ENCODE peak calls at places on chromosomes 5 and 9, in four cellular contexts. One of them, this sample, is unnamed.
A peak's percentile ranks its signal among the peaks of the same experiment; 100 is the strongest.

GRCh38 chr5:133985540-133986180 is 17.2 kb upstream of the C5orf15 start:
- DNase-seq in mesenchymal stem cell: no peak
- DNase-seq in PC-3: no peak
- DNase-seq in endothelial cell of umbilical vein: no peak
- DNase-seq in this sample: no peak

GRCh38 chr9:113620016-113620376 is 156.5 kb downstream of the RGS3 start:
- DNase-seq in mesenchymal stem cell: no peak
- DNase-seq in PC-3: no peak
- DNase-seq in endothelial cell of umbilical vein: no peak
- DNase-seq in this sample: no peak

GRCh38 chr9:89999176-89999533 is 394.3 kb downstream of the GADD45G start:
- DNase-seq in mesenchymal stem cell: no peak
- DNase-seq in PC-3: peak; percentile 55
- DNase-seq in endothelial cell of umbilical vein: no peak
- DNase-seq in this sample: no peak

GRCh38 chr9:87181670-87182069 is 234.4 kb upstream of the GAS1 start:
- DNase-seq in mesenchymal stem cell: no peak
- DNase-seq in PC-3: no peak
- DNase-seq in endothelial cell of umbilical vein: no peak
- DNase-seq in this sample: no peak

GRCh38 chr5:172334196-172334595 is 50.6 kb upstream of the UBTD2 start:
- DNase-seq in mesenchymal stem cell: no peak
- DNase-seq in PC-3: peak; percentile 18
- DNase-seq in endothelial cell of umbilical vein: no peak
- DNase-seq in this sample: no peak

GRCh38 chr9:109652971-109653370 is 127.0 kb upstream of the PALM2AKAP2 start:
- DNase-seq in mesenchymal stem cell: peak; percentile 27
- DNase-seq in PC-3: peak; percentile 76
- DNase-seq in endothelial cell of umbilical vein: no peak
- DNase-seq in this sample: peak; percentile 80

GRCh38 chr5:169762338-169763095 is 125.4 kb downstream of the DOCK2 start:
- DNase-seq in mesenchymal stem cell: peak; percentile 43
- DNase-seq in PC-3: peak; percentile 37
- DNase-seq in endothelial cell of umbilical vein: no peak
- DNase-seq in this sample: peak; percentile 68

GRCh38 chr9:91935805-91936204 is 14.2 kb downstream of the ROR2 start:
- DNase-seq in mesenchymal stem cell: no peak
- DNase-seq in PC-3: no peak
- DNase-seq in endothelial cell of umbilical vein: no peak
- DNase-seq in this sample: no peak

GRCh38 chr9:121133104-121133816 is 58.5 kb downstream of the CNTRL start:
- DNase-seq in mesenchymal stem cell: no peak
- DNase-seq in PC-3: no peak
- DNase-seq in endothelial cell of umbilical vein: no peak
- DNase-seq in this sample: no peak

GRCh38 chr9:87546704-87547103 is 49.0 kb downstream of the DAPK1 start:
- DNase-seq in mesenchymal stem cell: no peak
- DNase-seq in PC-3: no peak
- DNase-seq in endothelial cell of umbilical vein: peak; percentile 37
- DNase-seq in this sample: peak; percentile 38

GRCh38 chr5:38847549-38848341 is 1.9 kb downstream of the OSMR start:
- DNase-seq in mesenchymal stem cell: peak; percentile 46
- DNase-seq in PC-3: peak; percentile 41
- DNase-seq in endothelial cell of umbilical vein: no peak
- DNase-seq in this sample: peak; percentile 53

GRCh38 chr5:12230659-12231058 is 326.4 kb upstream of the CTNND2 start:
- DNase-seq in mesenchymal stem cell: no peak
- DNase-seq in PC-3: no peak
- DNase-seq in endothelial cell of umbilical vein: no peak
- DNase-seq in this sample: no peak

GRCh38 chr9:18605763-18606162 is 131.8 kb downstream of the ADAMTSL1 start:
- DNase-seq in mesenchymal stem cell: peak; percentile 13
- DNase-seq in PC-3: no peak
- DNase-seq in endothelial cell of umbilical vein: peak; percentile 52
- DNase-seq in this sample: peak; percentile 36

GRCh38 chr9:133147412-133148271 is 16.1 kb downstream of the GBGT1 start:
- DNase-seq in mesenchymal stem cell: peak; percentile 66
- DNase-seq in PC-3: peak; percentile 74
- DNase-seq in endothelial cell of umbilical vein: peak; percentile 64
- DNase-seq in this sample: peak; percentile 64

GRCh38 chr9:6354072-6354686 is 26.0 kb downstream of the TPD52L3 start:
- DNase-seq in mesenchymal stem cell: peak; percentile 75
- DNase-seq in PC-3: peak; percentile 54
- DNase-seq in endothelial cell of umbilical vein: peak; percentile 72
- DNase-seq in this sample: peak; percentile 81

GRCh38 chr9:36550135-36550534 is 22.6 kb upstream of the MELK start:
- DNase-seq in mesenchymal stem cell: no peak
- DNase-seq in PC-3: no peak
- DNase-seq in endothelial cell of umbilical vein: no peak
- DNase-seq in this sample: no peak

GRCh38 chr5:139389701-139390638 is at the start of gene MZB1:
- DNase-seq in mesenchymal stem cell: no peak
- DNase-seq in PC-3: no peak
- DNase-seq in endothelial cell of umbilical vein: no peak
- DNase-seq in this sample: no peak

GRCh38 chr5:170783498-170784247 is at the start of gene GABRP:
- DNase-seq in mesenchymal stem cell: no peak
- DNase-seq in PC-3: no peak
- DNase-seq in endothelial cell of umbilical vein: no peak
- DNase-seq in this sample: no peak

GRCh38 chr9:556675-557074 is 284.8 kb upstream of the DMRT1 start:
- DNase-seq in mesenchymal stem cell: no peak
- DNase-seq in PC-3: no peak
- DNase-seq in endothelial cell of umbilical vein: no peak
- DNase-seq in this sample: no peak

GRCh38 chr5:61882901-61883500 is 423.0 kb upstream of the KIF2A start:
- DNase-seq in mesenchymal stem cell: no peak
- DNase-seq in PC-3: no peak
- DNase-seq in endothelial cell of umbilical vein: no peak
- DNase-seq in this sample: no peak

GRCh38 chr5:170343177-170343576 is 45.6 kb upstream of the LCP2 start:
- DNase-seq in mesenchymal stem cell: no peak
- DNase-seq in PC-3: no peak
- DNase-seq in endothelial cell of umbilical vein: no peak
- DNase-seq in this sample: no peak

GRCh38 chr9:136740971-136741884 is 1.5 kb downstream of the LCN10 start:
- DNase-seq in mesenchymal stem cell: no peak
- DNase-seq in PC-3: no peak
- DNase-seq in endothelial cell of umbilical vein: no peak
- DNase-seq in this sample: peak; percentile 43

GRCh38 chr5:124932791-124933600 is 186.6 kb upstream of the ZNF608 start:
- DNase-seq in mesenchymal stem cell: peak; percentile 69
- DNase-seq in PC-3: no peak
- DNase-seq in endothelial cell of umbilical vein: no peak
- DNase-seq in this sample: peak; percentile 54

GRCh38 chr9:133043449-133044035 is 12.7 kb downstream of the GTF3C5 start:
- DNase-seq in mesenchymal stem cell: no peak
- DNase-seq in PC-3: no peak
- DNase-seq in endothelial cell of umbilical vein: no peak
- DNase-seq in this sample: no peak

GRCh38 chr9:124290743-124291554 is 33.2 kb downstream of the NEK6 start:
- DNase-seq in mesenchymal stem cell: peak; percentile 58
- DNase-seq in PC-3: no peak
- DNase-seq in endothelial cell of umbilical vein: no peak
- DNase-seq in this sample: no peak

GRCh38 chr9:108356806-108357205 is 499.0 kb downstream of the ACTL7B start:
- DNase-seq in mesenchymal stem cell: no peak
- DNase-seq in PC-3: no peak
- DNase-seq in endothelial cell of umbilical vein: no peak
- DNase-seq in this sample: no peak

GRCh38 chr9:88418715-88419540 is 30.7 kb downstream of the SPIN1 start:
- DNase-seq in mesenchymal stem cell: no peak
- DNase-seq in PC-3: no peak
- DNase-seq in endothelial cell of umbilical vein: peak; percentile 15
- DNase-seq in this sample: peak; percentile 25

GRCh38 chr5:149011084-149011483 is 51.8 kb downstream of the SH3TC2 start:
- DNase-seq in mesenchymal stem cell: peak; percentile 26
- DNase-seq in PC-3: peak; percentile 100
- DNase-seq in endothelial cell of umbilical vein: no peak
- DNase-seq in this sample: no peak

GRCh38 chr9:6973762-6974161 is 216.0 kb downstream of the KDM4C start:
- DNase-seq in mesenchymal stem cell: peak; percentile 29
- DNase-seq in PC-3: peak; percentile 13
- DNase-seq in endothelial cell of umbilical vein: no peak
- DNase-seq in this sample: peak; percentile 36

GRCh38 chr9:38177680-38178079 is 108.7 kb upstream of the SHB start:
- DNase-seq in mesenchymal stem cell: no peak
- DNase-seq in PC-3: no peak
- DNase-seq in endothelial cell of umbilical vein: no peak
- DNase-seq in this sample: no peak

GRCh38 chr5:113608113-113608551 is 94.6 kb downstream of the YTHDC2 start:
- DNase-seq in mesenchymal stem cell: no peak
- DNase-seq in PC-3: peak; percentile 17
- DNase-seq in endothelial cell of umbilical vein: no peak
- DNase-seq in this sample: peak; percentile 21

GRCh38 chr9:95107001-95107749 is 210.3 kb downstream of the FANCC start:
- DNase-seq in mesenchymal stem cell: no peak
- DNase-seq in PC-3: no peak
- DNase-seq in endothelial cell of umbilical vein: peak; percentile 83
- DNase-seq in this sample: no peak

GRCh38 chr5:55154893-55155292 is 5.1 kb upstream of the GPX8 start:
- DNase-seq in mesenchymal stem cell: peak; percentile 42
- DNase-seq in PC-3: peak; percentile 58
- DNase-seq in endothelial cell of umbilical vein: peak; percentile 93
- DNase-seq in this sample: peak; percentile 73
- H3K4me3 ChIP-seq in mesenchymal stem cell: no peak overlapping the region
- H3K4me3 ChIP-seq in PC-3: no peak overlapping the region
- H3K4me3 ChIP-seq in endothelial cell of umbilical vein: no peak overlapping the region
- H3K4me3 ChIP-seq in this sample: no peak overlapping the region

GRCh38 chr5:141135718-141136266 is 786 bp downstream of the PCDHB5 start:
- DNase-seq in mesenchymal stem cell: no peak
- DNase-seq in PC-3: no peak
- DNase-seq in endothelial cell of umbilical vein: no peak
- DNase-seq in this sample: no peak
- H3K9ac ChIP-seq in mesenchymal stem cell: no peak overlapping the region
- H3K9ac ChIP-seq in PC-3: no peak overlapping the region
- H3K9ac ChIP-seq in endothelial cell of umbilical vein: no peak overlapping the region
- H3K9ac ChIP-seq in this sample: no peak overlapping the region

GRCh38 chr9:135329571-135330306 is 149.8 kb upstream of the PPP1R26 start:
- DNase-seq in mesenchymal stem cell: no peak
- DNase-seq in PC-3: no peak
- DNase-seq in endothelial cell of umbilical vein: no peak
- DNase-seq in this sample: no peak
- H3K9me3 ChIP-seq in mesenchymal stem cell: peaks cover 7% of the 10 kb centered on the region
- H3K9me3 ChIP-seq in PC-3: no peaks in the 10 kb centered on the region
- H3K9me3 ChIP-seq in endothelial cell of umbilical vein: no peaks in the 10 kb centered on the region
- H3K9me3 ChIP-seq in this sample: no peaks in the 10 kb centered on the region

GRCh38 chr9:129174102-129174723 is 3.8 kb downstream of the IER5L start:
- DNase-seq in mesenchymal stem cell: peak; percentile 94
- DNase-seq in PC-3: peak; percentile 86
- DNase-seq in endothelial cell of umbilical vein: peak; percentile 81
- DNase-seq in this sample: peak; percentile 96

GRCh38 chr9:129171993-129172751 is 5.9 kb downstream of the IER5L start:
- DNase-seq in mesenchymal stem cell: no peak
- DNase-seq in PC-3: no peak
- DNase-seq in endothelial cell of umbilical vein: no peak
- DNase-seq in this sample: no peak

GRCh38 chr9:129174724-129175514 is 3.1 kb downstream of the IER5L start:
- DNase-seq in mesenchymal stem cell: peak; percentile 94
- DNase-seq in PC-3: peak; percentile 68
- DNase-seq in endothelial cell of umbilical vein: peak; percentile 81
- DNase-seq in this sample: peak; percentile 95

GRCh38 chr9:129172816-129173215 is 5.2 kb downstream of the IER5L start:
- DNase-seq in mesenchymal stem cell: peak; percentile 31
- DNase-seq in PC-3: no peak
- DNase-seq in endothelial cell of umbilical vein: no peak
- DNase-seq in this sample: peak; percentile 58

DNA sequence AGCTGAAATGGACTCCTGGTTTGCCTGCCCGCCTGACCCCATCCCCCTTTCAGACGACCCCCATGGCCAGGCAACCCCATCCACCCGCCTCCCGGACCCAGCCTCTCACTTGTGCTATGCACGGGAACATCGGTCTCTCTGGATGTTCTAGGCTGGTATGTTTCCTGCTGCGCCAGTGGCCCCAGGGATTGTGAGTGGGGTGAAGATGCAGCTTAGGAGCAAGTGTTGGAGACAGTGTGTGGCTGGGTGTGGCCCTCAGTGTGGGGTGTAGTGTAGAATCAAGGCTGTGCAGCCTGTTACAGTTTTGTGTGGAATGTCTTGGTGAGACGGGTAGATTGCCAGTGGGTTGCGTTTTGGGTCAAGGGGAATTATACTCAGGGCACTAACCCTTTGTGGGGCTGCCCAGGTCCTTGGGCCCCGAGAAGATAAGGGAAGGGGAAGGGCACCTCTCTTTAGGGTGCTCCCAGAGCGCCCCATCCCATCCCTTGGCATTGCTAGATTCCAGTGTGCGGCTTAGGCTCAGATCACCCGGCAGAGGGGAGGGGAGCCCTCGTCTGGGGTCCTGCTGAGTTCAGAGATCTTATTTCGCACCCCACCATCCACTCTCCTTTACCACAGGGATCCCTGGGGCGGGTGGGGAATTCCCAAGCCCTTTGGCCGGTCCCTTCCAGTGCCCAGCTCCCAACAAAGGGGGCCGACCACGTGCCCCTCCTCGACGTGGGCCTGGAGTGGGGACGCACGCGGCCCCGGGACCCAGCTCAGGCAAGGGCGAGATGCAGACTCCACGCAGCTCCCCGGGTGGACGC is 4.6 kb downstream of the IER5L start:
- DNase-seq in mesenchymal stem cell: peak; percentile 73
- DNase-seq in PC-3: no peak
- DNase-seq in endothelial cell of umbilical vein: no peak
- DNase-seq in this sample: peak; percentile 58
- H3K4me3 ChIP-seq in mesenchymal stem cell: peak overlapping the region; percentile 45
- H3K4me3 ChIP-seq in PC-3: peak overlapping the region; percentile 90
- H3K4me3 ChIP-seq in endothelial cell of umbilical vein: no peak overlapping the region
- H3K4me3 ChIP-seq in this sample: peak overlapping the region; percentile 91

DNA sequence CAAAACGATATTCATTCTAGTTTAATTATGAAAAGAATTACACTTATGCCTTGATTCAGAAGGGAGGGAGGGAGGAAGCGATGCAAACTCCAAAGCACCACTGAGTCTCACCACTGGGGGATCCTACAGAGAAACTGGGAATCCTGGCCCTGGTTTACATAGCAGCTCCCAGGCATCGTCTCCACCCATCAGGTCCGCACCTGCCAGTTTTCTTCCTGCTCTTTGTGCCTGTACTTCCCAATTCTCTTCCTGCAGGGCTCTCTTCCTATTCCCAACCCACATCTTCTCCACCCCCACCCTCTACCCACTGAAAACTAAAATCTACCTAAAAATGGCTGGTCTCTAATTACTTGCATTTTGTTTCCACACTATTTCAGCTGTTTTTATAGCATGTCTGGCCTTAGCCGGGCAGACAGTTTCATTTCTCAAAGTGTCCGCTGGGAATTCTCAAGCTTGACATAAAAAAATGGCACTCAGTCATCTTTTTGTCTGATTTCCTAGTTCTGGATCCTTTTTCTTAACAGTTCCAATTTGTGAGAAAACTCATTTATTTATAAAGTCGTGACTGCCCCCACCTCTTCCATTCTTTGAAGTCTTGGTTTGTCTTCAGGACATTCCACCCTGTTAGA is 1.6 kb upstream of the TNIP1 start:
- DNase-seq in mesenchymal stem cell: peak; percentile 75
- DNase-seq in PC-3: peak; percentile 24
- DNase-seq in endothelial cell of umbilical vein: no peak
- DNase-seq in this sample: peak; percentile 59
- H3K9ac ChIP-seq in mesenchymal stem cell: peak overlapping the region; percentile 95
- H3K9ac ChIP-seq in PC-3: peak overlapping the region; percentile 98
- H3K9ac ChIP-seq in endothelial cell of umbilical vein: no peak overlapping the region
- H3K9ac ChIP-seq in this sample: no peak overlapping the region